ENCODE peak calls at places on chromosomes 2 and 18, in seven cellular contexts. W is Right ventricle myocardium inferior, N is left cardiac atrium, S is left colon, Q is pancreas, X is T-cell, T is Panc1. R is an unnamed sample.

GRCh38 chr2:10337449-10337848 is 34.7 kb downstream of the HPCAL1 start:
- ATAC-seq in N (no peak), Q (no peak), S (no peak), X (no peak), T (no peak), W (no peak), R (no peak)

GRCh38 chr18:12928149-12928548 is 19.7 kb upstream of the SEH1L start:
- ATAC-seq in S (no peak), T (no peak), X (no peak), W (no peak), N (no peak), Q (no peak), R (no peak)

GRCh38 chr18:63173983-63174382 is 145.6 kb downstream of the BCL2 start:
- ATAC-seq in T (no peak), S (no peak), N (no peak), X (no peak), Q (no peak), W (no peak), R (no peak)

GRCh38 chr2:137960223-137960622 is 4.0 kb upstream of the HNMT start:
- ATAC-seq in W (no peak), N (no peak), T (no peak), Q (no peak), X (no peak), S (no peak), R (no peak)

GRCh38 chr2:105417789-105418475 is 19.1 kb upstream of the FHL2 start:
- ATAC-seq in N (no peak), W (peak; percentile 0), T (no peak), X (no peak), S (no peak), Q (no peak), R (no peak)

GRCh38 chr2:200863655-200864205 is 728 bp downstream of the CLK1 start:
- ATAC-seq in Q (peak; percentile 4), S (peak; percentile 24), W (no peak), N (peak; percentile 6), T (peak; percentile 14), X (peak; percentile 8), R (no peak)

GRCh38 chr2:143140864-143141637 is 11.8 kb downstream of the ARHGAP15 start:
- ATAC-seq in Q (no peak), T (no peak), X (peak; percentile 34), W (no peak), N (peak; percentile 43), S (no peak), R (no peak)

GRCh38 chr2:42125887-42126594 is 43.1 kb upstream of the EML4 start:
- ATAC-seq in Q (no peak), W (peak; percentile 54), X (no peak), S (peak; percentile 94), T (peak; percentile 69), N (peak; percentile 80), R (peak; percentile 78)

GRCh38 chr2:168495524-168495923 is 39.5 kb downstream of the CERS6 start:
- ATAC-seq in T (no peak), W (no peak), S (no peak), X (no peak), N (no peak), Q (no peak), R (no peak)

GRCh38 chr2:26122633-26123032 is 50.3 kb upstream of the GAREM2 start:
- ATAC-seq in W (peak; percentile 34), X (no peak), S (no peak), Q (no peak), N (peak; percentile 57), T (no peak), R (no peak)

GRCh38 chr2:28951910-28952805 is 28.9 kb upstream of the TOGARAM2 start:
- ATAC-seq in Q (no peak), X (no peak), T (no peak), N (peak; percentile 28), S (peak; percentile 72), W (peak; percentile 82), R (peak; percentile 87)

GRCh38 chr2:86375623-86376022 is 38.2 kb upstream of the REEP1 start:
- ATAC-seq in T (no peak), Q (no peak), W (no peak), X (no peak), N (no peak), S (no peak), R (no peak)

GRCh38 chr2:1045109-1045508 is 94.5 kb downstream of the SNTG2 start:
- ATAC-seq in T (no peak), N (no peak), W (no peak), S (no peak), Q (no peak), X (no peak), R (no peak)

GRCh38 chr18:14978962-14979535 is 231.1 kb downstream of the ANKRD30B start:
- ATAC-seq in S (peak; percentile 88), W (no peak), Q (no peak), N (no peak), X (no peak), T (no peak), R (no peak)

GRCh38 chr2:48145845-48146452 is 239.7 kb upstream of the FBXO11 start:
- ATAC-seq in N (no peak), Q (no peak), X (no peak), S (no peak), W (no peak), T (no peak), R (no peak)

GRCh38 chr18:3595282-3596273 is 145.6 kb downstream of the TGIF1 start:
- ATAC-seq in W (peak; percentile 63), N (peak; percentile 80), S (peak; percentile 44), T (peak; percentile 19), X (no peak), Q (peak; percentile 46), R (peak; percentile 67)

GRCh38 chr2:97969466-97970067 is 26.2 kb downstream of the TMEM131 start:
- ATAC-seq in S (no peak), N (peak; percentile 81), X (no peak), W (no peak), T (no peak), Q (no peak), R (no peak)

GRCh38 chr2:118044849-118045248 is 31.0 kb upstream of the CCDC93 start:
- ATAC-seq in W (no peak), S (no peak), T (no peak), X (no peak), N (no peak), Q (no peak), R (no peak)